ENCODE peak calls at places on chromosomes 3 and 15, in five cellular contexts. T is lower lobe of right lung, G is H1, C is fibroblast of mammary gland, R is ovary. O is an unnamed sample.

GRCh38 chr3:61414456-61414855 is 146.9 kb upstream of the PTPRG start:
- DNase-seq in C (no peak), G (no peak), R (no peak), T (no peak), O (no peak)

GRCh38 chr3:42673082-42673481 is 12.3 kb upstream of the KLHL40 start:
- DNase-seq in G (no peak), C (no peak), R (no peak), T (no peak), O (no peak)

GRCh38 chr3:34009480-34009844 is 211.0 kb downstream of the PDCD6IP start:
- DNase-seq in G (no peak), R (no peak), C (no peak), T (no peak), O (no peak)

GRCh38 chr15:39427705-39428104 is 153.2 kb upstream of the THBS1 start:
- DNase-seq in C (no peak), R (no peak), G (no peak), T (no peak), O (no peak)

GRCh38 chr3:23390446-23390845 is 187.3 kb downstream of the UBE2E2 start:
- DNase-seq in T (no peak), G (no peak), R (no peak), C (no peak), O (no peak)

GRCh38 chr3:152474585-152474984 is 205.9 kb downstream of the MBNL1 start:
- DNase-seq in G (no peak), C (peak), R (no peak), T (no peak), O (no peak)

GRCh38 chr3:153052096-153052460 is 109.9 kb upstream of the RAP2B start:
- DNase-seq in C (peak), G (no peak), T (no peak), R (no peak), O (no peak)

GRCh38 chr3:149352556-149352955 is 19.1 kb upstream of the TM4SF18 start:
- DNase-seq in T (peak), C (peak), G (peak), R (peak), O (peak)

GRCh38 chr3:136730595-136731273 is 21.4 kb downstream of the STAG1 start:
- DNase-seq in C (no peak), R (no peak), G (no peak), T (no peak), O (peak)

GRCh38 chr15:74128785-74129350 is 1.5 kb upstream of the ISLR2 start:
- DNase-seq in T (no peak), G (no peak), R (no peak), C (no peak), O (no peak)

GRCh38 chr3:177427096-177427495 is 229.8 kb upstream of the TBL1XR1 start:
- DNase-seq in R (no peak), T (no peak), C (no peak), G (no peak), O (no peak)

GRCh38 chr3:44365952-44366351 is 27.4 kb downstream of the TCAIM start:
- DNase-seq in R (no peak), G (no peak), T (no peak), C (no peak), O (no peak)

DNA sequence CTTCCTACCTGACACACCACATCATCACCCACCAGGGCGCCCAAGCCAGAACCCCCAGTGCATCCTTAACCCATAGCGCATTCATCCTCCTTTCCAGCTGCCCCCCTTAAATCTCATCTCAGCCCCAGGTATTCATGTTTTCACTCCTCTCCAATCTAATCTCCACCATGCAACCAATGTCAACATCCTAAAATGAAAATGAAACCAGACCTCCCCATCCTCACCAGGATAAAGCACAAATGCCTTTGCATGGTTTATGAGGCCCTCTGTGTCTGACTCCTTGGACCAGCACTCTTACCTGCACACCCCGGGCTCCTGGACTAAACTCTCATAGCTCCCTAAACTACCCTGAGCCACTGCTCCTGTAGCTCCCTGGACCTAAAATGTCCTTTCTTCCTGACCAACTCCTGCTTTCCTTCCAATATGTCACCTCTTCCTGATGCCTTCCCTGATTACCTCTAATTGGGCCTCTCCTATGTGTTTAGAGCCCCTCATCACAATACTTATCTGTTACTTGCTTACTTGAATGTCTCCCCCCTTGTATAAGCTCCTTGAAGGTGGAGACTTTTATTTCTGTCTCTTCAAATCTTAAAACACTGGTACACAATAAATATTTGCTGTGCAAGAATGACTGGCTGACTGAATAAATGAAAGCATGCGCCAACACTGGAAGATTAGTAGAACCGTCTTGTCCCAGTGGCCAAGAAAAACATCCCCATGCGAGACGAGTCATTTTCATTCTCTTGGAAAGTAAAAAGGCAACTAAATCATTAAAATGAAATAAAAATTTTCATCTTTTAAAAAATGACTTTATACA is 142.5 kb downstream of the XXYLT1 start:
- DNase-seq in G (no peak), C (peak), R (no peak), T (no peak), O (no peak)
- H3K4me3 ChIP-seq in G (no peak), C (no peak), R (no peak), T (no peak), O (no peak)

DNA sequence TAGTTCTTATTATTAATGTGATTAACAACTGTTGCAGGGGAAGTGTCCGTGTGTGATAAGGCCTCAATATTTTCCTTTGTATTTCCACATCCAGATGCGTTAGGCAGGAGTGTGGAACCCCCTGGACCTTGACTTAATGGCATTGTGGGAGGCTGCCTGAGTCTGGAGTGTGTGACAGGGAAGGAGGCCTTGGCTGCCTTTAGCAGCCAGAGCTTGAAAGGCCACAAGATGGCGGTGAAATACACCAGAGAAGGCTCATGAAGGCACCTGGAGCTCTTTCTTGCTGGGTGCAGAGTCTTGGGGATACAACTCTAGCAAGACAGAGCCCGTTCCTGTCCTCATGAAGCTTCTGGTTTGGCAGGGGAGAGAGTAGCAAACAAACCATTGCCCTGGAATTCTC is 36.9 kb downstream of the POLR2M start:
- DNase-seq in T (no peak), C (peak), R (no peak), G (no peak), O (no peak)
- TF ChIP-seq CTCF in T (no peak), C (no peak), R (no peak), G (peak), O (no peak)

GRCh38 chr3:157058392-157059071 is 101.4 kb downstream of the CCNL1 start:
- DNase-seq in G (no peak), T (no peak), C (no peak), R (no peak), O (no peak)

GRCh38 chr3:157061271-157061670 is 98.7 kb downstream of the CCNL1 start:
- DNase-seq in T (no peak), R (no peak), C (no peak), G (no peak), O (no peak)

GRCh38 chr3:157056035-157056434 is 103.9 kb downstream of the CCNL1 start:
- DNase-seq in T (no peak), G (no peak), C (no peak), R (no peak), O (no peak)

GRCh38 chr3:157059181-157059580 is 100.8 kb downstream of the CCNL1 start:
- DNase-seq in C (no peak), G (no peak), T (no peak), R (no peak), O (no peak)

GRCh38 chr3:157059661-157060060 is 100.3 kb downstream of the CCNL1 start:
- DNase-seq in T (no peak), R (no peak), G (no peak), C (no peak), O (no peak)
- H3K4me3 ChIP-seq in T (no peak), R (no peak), G (no peak), C (no peak), O (no peak)

DNA sequence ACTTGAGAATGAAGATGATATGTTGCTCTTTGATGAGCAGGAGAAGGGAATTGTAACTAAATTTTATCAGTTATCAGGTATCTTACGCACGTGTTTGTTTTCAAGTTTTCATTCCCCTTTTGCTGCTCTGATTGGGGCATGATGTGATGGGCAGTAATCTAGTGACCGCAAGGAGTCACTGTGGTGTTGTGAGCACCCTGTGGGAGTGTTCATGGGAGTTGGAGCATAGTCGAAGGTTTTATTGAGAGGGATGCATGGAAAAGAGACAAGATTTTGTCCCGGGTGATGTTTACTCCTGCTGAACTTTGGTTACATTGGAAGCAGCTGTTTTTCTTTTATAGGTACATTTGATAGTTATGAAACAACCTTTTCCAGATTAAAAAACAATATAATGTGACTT is 2.1 kb downstream of the FAN1 start:
- DNase-seq in T (no peak), R (no peak), G (no peak), C (no peak), O (no peak)
- TF ChIP-seq CTCF in T (no peak), R (no peak), G (peak), C (peak), O (no peak)

DNA sequence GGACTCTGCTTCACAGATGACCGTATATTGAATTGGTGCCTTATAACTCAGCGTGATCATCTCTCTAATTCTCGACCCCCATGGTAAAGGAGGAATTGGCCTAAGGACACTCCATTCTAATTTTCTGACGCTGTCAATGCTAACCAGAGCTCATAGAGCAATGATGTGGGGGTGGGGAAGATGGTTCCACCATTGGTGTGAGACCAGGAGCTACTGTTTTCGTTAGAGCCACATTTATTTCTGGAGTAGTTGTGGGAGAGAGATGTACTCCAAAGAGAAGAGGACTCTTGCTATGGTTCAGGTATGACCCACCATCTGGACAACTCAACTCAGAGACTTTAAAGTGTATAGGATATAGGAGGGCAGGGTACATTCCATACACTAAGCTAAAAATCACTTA is 16.3 kb downstream of the ZBTB38 start:
- DNase-seq in R (no peak), C (no peak), G (no peak), T (no peak), O (no peak)
- H3K4me3 ChIP-seq in R (no peak), C (no peak), G (no peak), T (peak), O (peak)

GRCh38 chr3:190865828-190866227 is 3.3 kb upstream of the GMNC start:
- DNase-seq in T (no peak), G (no peak), C (peak), R (no peak), O (no peak)
- TF ChIP-seq CTCF in T (no peak), G (peak), C (no peak), R (no peak), O (no peak)

DNA sequence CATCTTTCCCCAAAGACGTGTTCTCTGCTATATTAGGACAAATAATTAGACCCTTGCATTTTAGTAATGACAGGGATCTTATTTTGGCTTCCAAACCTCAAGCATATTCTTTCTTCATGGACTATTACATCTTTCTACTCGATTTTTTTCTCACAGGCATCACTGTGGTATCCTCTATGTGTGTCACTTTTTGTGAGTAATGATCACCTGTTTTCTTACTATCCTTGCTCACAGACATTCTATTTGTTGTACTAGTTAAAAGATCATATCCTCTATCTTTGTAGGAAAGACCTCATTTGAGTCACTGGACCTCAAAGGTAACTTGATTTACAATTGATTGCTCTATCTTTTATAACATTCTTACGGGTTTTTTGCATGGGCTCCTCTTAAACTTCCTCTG is 6.8 kb downstream of the C3orf80 start:
- DNase-seq in G (no peak), C (no peak), T (no peak), R (no peak), O (no peak)
- H3K4me3 ChIP-seq in G (no peak), C (no peak), T (no peak), R (no peak), O (no peak)

GRCh38 chr3:163785693-163786092 is 1292.6 kb downstream of the SI start:
- DNase-seq in G (no peak), R (no peak), T (no peak), C (no peak), O (no peak)
- TF ChIP-seq CTCF in G (peak), R (no peak), T (no peak), C (no peak), O (no peak)

GRCh38 chr3:129399895-129400357 is 28.5 kb downstream of the EFCAB12 start:
- DNase-seq in T (no peak), C (peak), R (no peak), G (no peak), O (no peak)
- H3K4me3 ChIP-seq in T (peak), C (no peak), R (no peak), G (no peak), O (peak)

GRCh38 chr3:19471147-19471546 is 322.8 kb downstream of the KCNH8 start:
- DNase-seq in T (no peak), R (no peak), G (no peak), C (no peak), O (no peak)
- TF ChIP-seq CTCF in T (no peak), R (no peak), G (peak), C (no peak), O (no peak)